ENCODE peak calls at places on chromosomes 5 and 9, in five cellular contexts. One of them, this sample, is unnamed.

GRCh38 chr9:115369322-115369957 is 251.5 kb upstream of the TNC start:
- DNase-seq in HFFc6: peak
- DNase-seq in DMS153: peak
- DNase-seq in tibial artery: no peak
- DNase-seq in cardiac fibroblast: peak
- DNase-seq in this sample: peak

GRCh38 chr9:119761737-119762136 is 392.5 kb upstream of the BRINP1 start:
- DNase-seq in HFFc6: no peak
- DNase-seq in DMS153: no peak
- DNase-seq in tibial artery: no peak
- DNase-seq in cardiac fibroblast: no peak
- DNase-seq in this sample: no peak

GRCh38 chr9:127076860-127077657 is 45.4 kb downstream of the ANGPTL2 start:
- DNase-seq in HFFc6: no peak
- DNase-seq in DMS153: no peak
- DNase-seq in tibial artery: no peak
- DNase-seq in cardiac fibroblast: no peak
- DNase-seq in this sample: no peak

GRCh38 chr5:177327539-177328522 is 16.1 kb upstream of the MXD3 start:
- DNase-seq in HFFc6: no peak
- DNase-seq in DMS153: no peak
- DNase-seq in tibial artery: no peak
- DNase-seq in cardiac fibroblast: peak
- DNase-seq in this sample: no peak

GRCh38 chr5:20559845-20560244 is 571.8 kb upstream of the CDH18 start:
- DNase-seq in HFFc6: no peak
- DNase-seq in DMS153: no peak
- DNase-seq in tibial artery: no peak
- DNase-seq in cardiac fibroblast: no peak
- DNase-seq in this sample: no peak

GRCh38 chr9:16145196-16145950 is 592.5 kb downstream of the CCDC171 start:
- DNase-seq in HFFc6: no peak
- DNase-seq in DMS153: no peak
- DNase-seq in tibial artery: no peak
- DNase-seq in cardiac fibroblast: no peak
- DNase-seq in this sample: no peak

GRCh38 chr9:126325779-126326178 is 850 bp upstream of the MVB12B start:
- DNase-seq in HFFc6: no peak
- DNase-seq in DMS153: no peak
- DNase-seq in tibial artery: no peak
- DNase-seq in cardiac fibroblast: no peak
- DNase-seq in this sample: no peak

GRCh38 chr9:86856259-86856658 is 91.0 kb downstream of the GAS1 start:
- DNase-seq in HFFc6: no peak
- DNase-seq in DMS153: no peak
- DNase-seq in tibial artery: no peak
- DNase-seq in cardiac fibroblast: no peak
- DNase-seq in this sample: no peak

GRCh38 chr5:74919487-74919886 is 53.3 kb upstream of the FAM169A start:
- DNase-seq in HFFc6: peak
- DNase-seq in DMS153: no peak
- DNase-seq in tibial artery: no peak
- DNase-seq in cardiac fibroblast: peak
- DNase-seq in this sample: peak

GRCh38 chr9:114246558-114246957 is 76.3 kb upstream of the ORM1 start:
- DNase-seq in HFFc6: no peak
- DNase-seq in DMS153: no peak
- DNase-seq in tibial artery: no peak
- DNase-seq in cardiac fibroblast: no peak
- DNase-seq in this sample: no peak

GRCh38 chr5:4255441-4255840 is 659.8 kb downstream of the IRX1 start:
- DNase-seq in HFFc6: no peak
- DNase-seq in DMS153: no peak
- DNase-seq in tibial artery: no peak
- DNase-seq in cardiac fibroblast: no peak
- DNase-seq in this sample: no peak

GRCh38 chr5:125696762-125697161 is 726.4 kb upstream of the GRAMD2B start:
- DNase-seq in HFFc6: peak
- DNase-seq in DMS153: no peak
- DNase-seq in tibial artery: no peak
- DNase-seq in cardiac fibroblast: peak
- DNase-seq in this sample: no peak

This sample was measured in NCI-H2081 treated with DMSO at 0.1 percent for 48 hours.